ENCODE peak calls at places on chromosomes 11 and 22, in five cellular contexts. B, Y, D, J and T are unnamed samples.

GRCh38 chr11:6635082-6635932 is 16.1 kb upstream of the TPP1 start:
- DNase-seq in Y (peak), J (no peak), D (peak), B (no peak), T (peak)

GRCh38 chr22:29765905-29766631 is 739 bp downstream of the ZMAT5 start:
- DNase-seq in B (no peak), Y (no peak), D (no peak), J (no peak), T (no peak)

GRCh38 chr11:128158860-128159259 is 428.5 kb downstream of the ETS1 start:
- DNase-seq in D (no peak), B (no peak), J (no peak), Y (no peak), T (no peak)

GRCh38 chr11:2750601-2751522 is 51.1 kb upstream of the KCNQ1OT1 start:
- DNase-seq in D (peak), B (peak), Y (peak), J (peak), T (no peak)

GRCh38 chr11:67642148-67642475 is 2.5 kb upstream of the TBX10 start:
- DNase-seq in Y (no peak), B (no peak), D (no peak), J (no peak), T (no peak)

GRCh38 chr22:29331658-29332300 is 16.3 kb upstream of the RASL10A start:
- DNase-seq in J (no peak), Y (no peak), D (no peak), B (no peak), T (no peak)

GRCh38 chr11:133893381-133893780 is 48.1 kb upstream of the SPATA19 start:
- DNase-seq in Y (no peak), D (no peak), J (no peak), B (peak), T (no peak)

GRCh38 chr11:118152552-118153471 is at the start of gene SCN4B:
- DNase-seq in Y (peak), J (peak), B (peak), D (peak), T (peak)

GRCh38 chr22:32348031-32348611 is 9.5 kb upstream of the RFPL3 start:
- DNase-seq in D (no peak), J (no peak), B (no peak), Y (no peak), T (no peak)

GRCh38 chr11:114399490-114399889 is 821 bp downstream of the C11orf71 start:
- DNase-seq in B (no peak), Y (no peak), J (no peak), D (no peak), T (peak)

GRCh38 chr11:8315463-8315862 is 51.8 kb upstream of the LMO1 start:
- DNase-seq in D (no peak), J (peak), B (no peak), Y (no peak), T (no peak)

GRCh38 chr11:8297781-8298440 is 34.2 kb upstream of the LMO1 start:
- DNase-seq in Y (no peak), B (no peak), D (no peak), J (no peak), T (no peak)

GRCh38 chr22:47813661-47814060 is 1051.2 kb downstream of the TBC1D22A start:
- DNase-seq in J (no peak), Y (no peak), D (no peak), B (no peak), T (no peak)

GRCh38 chr11:10388574-10388973 is 66.5 kb upstream of the AMPD3 start:
- DNase-seq in D (no peak), J (no peak), B (no peak), Y (peak), T (no peak)

GRCh38 chr11:117972589-117973445 is 13.4 kb upstream of the IL10RA start:
- DNase-seq in Y (no peak), J (no peak), B (no peak), D (no peak), T (no peak)

GRCh38 chr11:57758174-57758573 is 3.4 kb upstream of the CTNND1 start:
- DNase-seq in J (no peak), Y (no peak), D (no peak), B (no peak), T (no peak)

GRCh38 chr11:73192272-73192671 is 25.8 kb upstream of the P2RY2 start:
- DNase-seq in J (no peak), D (no peak), B (no peak), Y (no peak), T (no peak)

GRCh38 chr11:107655607-107656006 is 56.2 kb downstream of the SLN start:
- DNase-seq in B (no peak), Y (no peak), J (no peak), D (no peak), T (no peak)

GRCh38 chr11:107648247-107648646 is 57.3 kb downstream of the ELMOD1 start:
- DNase-seq in D (no peak), J (no peak), B (no peak), Y (no peak), T (no peak)

GRCh38 chr11:107646783-107647182 is 55.8 kb downstream of the ELMOD1 start:
- DNase-seq in J (no peak), D (no peak), B (no peak), Y (no peak), T (no peak)

GRCh38 chr11:107653077-107653476 is 58.8 kb downstream of the SLN start:
- DNase-seq in B (no peak), Y (no peak), J (no peak), D (no peak), T (no peak)

GRCh38 chr11:107651672-107652071 is 60.2 kb downstream of the SLN start:
- DNase-seq in D (no peak), Y (no peak), J (no peak), B (no peak), T (peak)
- TF ChIP-seq CTCF in D (no peak), Y (no peak), J (no peak), B (no peak), T (no peak)

GRCh38 chr11:108538022-108538424 is 39.8 kb upstream of the POGLUT3 start:
- DNase-seq in B (no peak), J (no peak), D (no peak), Y (no peak), T (no peak)
- H3K4me3 ChIP-seq in B (no peak), J (no peak), D (no peak), Y (no peak), T (no peak)

GRCh38 chr11:119704849-119705248 is 24.2 kb downstream of the NECTIN1 start:
- DNase-seq in B (peak), Y (no peak), J (no peak), D (no peak), T (no peak)

GRCh38 chr11:119706029-119706428 is 23.0 kb downstream of the NECTIN1 start:
- DNase-seq in D (no peak), B (no peak), Y (no peak), J (no peak), T (no peak)

GRCh38 chr11:119705362-119705761 is 23.6 kb downstream of the NECTIN1 start:
- DNase-seq in Y (no peak), D (no peak), B (peak), J (no peak), T (no peak)

GRCh38 chr11:119709171-119709570 is 19.8 kb downstream of the NECTIN1 start:
- DNase-seq in B (no peak), D (no peak), Y (no peak), J (no peak), T (no peak)

DNA sequence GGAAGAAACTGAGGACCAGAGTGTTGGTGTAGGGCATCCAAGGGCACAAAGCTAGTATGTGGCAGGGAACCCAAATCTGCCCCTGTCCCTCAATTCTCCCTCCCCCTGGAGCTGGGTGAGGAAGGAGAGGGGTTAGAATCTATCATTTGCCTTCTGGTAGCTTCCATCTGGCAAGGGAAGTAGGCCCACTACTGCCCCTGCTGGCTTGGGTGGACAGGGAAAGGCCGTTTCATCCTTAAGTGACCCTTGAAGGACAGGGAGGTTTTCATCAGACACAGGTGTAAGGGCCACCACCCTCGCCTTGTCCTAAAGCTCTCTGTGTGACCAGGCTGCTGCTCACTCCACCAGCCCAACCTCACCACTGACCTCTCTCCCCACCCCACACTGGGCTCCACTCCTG is 22.1 kb downstream of the NECTIN1 start:
- DNase-seq in B (no peak), Y (no peak), D (no peak), J (no peak), T (no peak)
- TF ChIP-seq CTCF in B (no peak), Y (no peak), D (no peak), J (peak), T (peak)

GRCh38 chr11:70322653-70323052 is 52.2 kb downstream of the PPFIA1 start:
- DNase-seq in B (no peak), Y (no peak), J (no peak), D (no peak), T (no peak)
- H3K4me3 ChIP-seq in B (no peak), Y (no peak), J (no peak), D (no peak), T (no peak)